ENCODE peak calls at places on chromosomes 12 and 14, in four cellular contexts. Z is naive thymus-derived CD4-positive, alpha-beta T cell; A is MM.1S; J is dorsolateral prefrontal cortex. Y is an unnamed sample.
A peak's percentile ranks its signal among the peaks of the same experiment; 100 is the strongest.

GRCh38 chr12:77941396-77941795 is 110.7 kb downstream of the NAV3 start:
- DNase-seq in Z (no peak), A (no peak), J (no peak), Y (no peak)

GRCh38 chr12:113818833-113819232 is 147.3 kb downstream of the RBM19 start:
- DNase-seq in Z (no peak), A (no peak), J (no peak), Y (no peak)

GRCh38 chr12:105234197-105234596 is 1.8 kb downstream of the APPL2 start:
- DNase-seq in Z (no peak), A (no peak), J (no peak), Y (no peak)

GRCh38 chr14:93619176-93619793 is 169.0 kb downstream of the PRIMA1 start:
- DNase-seq in Z (no peak), A (peak; percentile 33), J (peak; percentile 65), Y (no peak)

GRCh38 chr14:72154645-72155378 is 222.6 kb downstream of the RGS6 start:
- DNase-seq in Z (no peak), A (no peak), J (no peak), Y (no peak)

GRCh38 chr12:7645395-7646177 is 20.1 kb downstream of the APOBEC1 start:
- DNase-seq in Z (no peak), A (peak; percentile 37), J (peak; percentile 36), Y (no peak)

GRCh38 chr14:70064111-70064885 is 124.5 kb downstream of the SLC8A3 start:
- DNase-seq in Z (no peak), A (no peak), J (no peak), Y (no peak)

GRCh38 chr14:69629225-69630127 is 18.1 kb downstream of the SUSD6 start:
- DNase-seq in Z (no peak), A (peak; percentile 27), J (no peak), Y (no peak)

GRCh38 chr14:55221968-55222367 is 30.6 kb upstream of the DLGAP5 start:
- DNase-seq in Z (no peak), A (no peak), J (no peak), Y (no peak)

GRCh38 chr14:23285530-23286019 is 357 bp downstream of the HOMEZ start:
- DNase-seq in Z (peak; percentile 40), A (no peak), J (no peak), Y (no peak)

GRCh38 chr14:36227802-36228201 is 51.3 kb upstream of the PTCSC3 start:
- DNase-seq in Z (no peak), A (no peak), J (no peak), Y (no peak)

GRCh38 chr14:100384819-100385813 is 62.0 kb downstream of the SLC25A47 start:
- DNase-seq in Z (no peak), A (no peak), J (no peak), Y (no peak)

GRCh38 chr12:119153477-119154434 is 25.0 kb upstream of the HSPB8 start:
- DNase-seq in Z (no peak), A (peak; percentile 14), J (no peak), Y (no peak)

GRCh38 chr12:98418357-98419075 is 96.9 kb upstream of the TMPO start:
- DNase-seq in Z (no peak), A (no peak), J (no peak), Y (no peak)

GRCh38 chr12:48973992-48974673 is 2.6 kb upstream of the WNT10B start:
- DNase-seq in Z (no peak), A (no peak), J (no peak), Y (no peak)

GRCh38 chr14:100056964-100057817 is 8.0 kb upstream of the EVL start:
- DNase-seq in Z (peak; percentile 67), A (peak; percentile 22), J (no peak), Y (no peak)

GRCh38 chr14:53792909-53793308 is 163.7 kb downstream of the BMP4 start:
- DNase-seq in Z (no peak), A (no peak), J (no peak), Y (no peak)

GRCh38 chr14:44960146-44960545 is 1.6 kb downstream of the KLHL28 start:
- DNase-seq in Z (no peak), A (no peak), J (no peak), Y (no peak)

GRCh38 chr12:24997970-24998582 is 49.2 kb upstream of the BCAT1 start:
- DNase-seq in Z (no peak), A (peak; percentile 82), J (no peak), Y (no peak)

GRCh38 chr14:70780396-70781075 is 28.8 kb downstream of the MAP3K9 start:
- DNase-seq in Z (no peak), A (no peak), J (peak; percentile 58), Y (no peak)

GRCh38 chr12:14961466-14962155 is at the start of gene ARHGDIB:
- DNase-seq in Z (peak; percentile 98), A (peak; percentile 88), J (no peak), Y (no peak)

GRCh38 chr12:6090786-6091185 is 33.7 kb downstream of the VWF start:
- DNase-seq in Z (no peak), A (no peak), J (no peak), Y (no peak)

GRCh38 chr12:93025145-93026103 is 96.3 kb upstream of the EEA1 start:
- DNase-seq in Z (no peak), A (peak; percentile 74), J (no peak), Y (no peak)

GRCh38 chr12:10968765-10969456 is 17.8 kb downstream of the TAS2R50 start:
- DNase-seq in Z (no peak), A (no peak), J (no peak), Y (no peak)

GRCh38 chr12:68557011-68557715 is 53.5 kb upstream of the RAP1B start:
- DNase-seq in Z (no peak), A (no peak), J (no peak), Y (no peak)

GRCh38 chr12:3698218-3698974 is 54.5 kb downstream of the CRACR2A start:
- DNase-seq in Z (no peak), A (no peak), J (no peak), Y (no peak)

GRCh38 chr12:49946086-49946485 is 4.5 kb upstream of the AQP2 start:
- DNase-seq in Z (no peak), A (no peak), J (no peak), Y (no peak)

GRCh38 chr12:114902665-114903393 is 218.9 kb upstream of the TBX3 start:
- DNase-seq in Z (no peak), A (no peak), J (no peak), Y (no peak)

GRCh38 chr12:80422549-80422948 is 21.5 kb upstream of the PTPRQ start:
- DNase-seq in Z (no peak), A (no peak), J (no peak), Y (no peak)

GRCh38 chr12:48817957-48818830 is at the start of gene CACNB3:
- DNase-seq in Z (peak; percentile 83), A (peak; percentile 57), J (peak; percentile 51), Y (peak; percentile 74)

GRCh38 chr14:70885343-70886014 is 21.8 kb upstream of the PCNX1 start:
- DNase-seq in Z (no peak), A (no peak), J (no peak), Y (no peak)

GRCh38 chr12:98750511-98750910 is 105.4 kb downstream of the APAF1 start:
- DNase-seq in Z (no peak), A (no peak), J (peak; percentile 84), Y (peak; percentile 26)

GRCh38 chr14:30625533-30625932 is 3.4 kb downstream of the SCFD1 start:
- DNase-seq in Z (no peak), A (no peak), J (no peak), Y (no peak)

GRCh38 chr12:124005736-124006581 is 32.9 kb downstream of the ZNF664 start:
- DNase-seq in Z (no peak), A (peak; percentile 9), J (no peak), Y (no peak)

GRCh38 chr14:51547701-51548100 is 104.0 kb upstream of the FRMD6 start:
- DNase-seq in Z (no peak), A (no peak), J (no peak), Y (no peak)
- H3K27ac ChIP-seq in Z (no peak overlapping the region), A (no peak overlapping the region), J (no peak overlapping the region), Y (no peak overlapping the region)

GRCh38 chr12:47321436-47321835 is 241.7 kb upstream of the AMIGO2 start:
- DNase-seq in Z (no peak), A (no peak), J (no peak), Y (no peak)

GRCh38 chr12:47323802-47324201 is 244.0 kb upstream of the AMIGO2 start:
- DNase-seq in Z (no peak), A (no peak), J (no peak), Y (no peak)

GRCh38 chr12:47328831-47329545 is 249.2 kb upstream of the AMIGO2 start:
- DNase-seq in Z (no peak), A (no peak), J (no peak), Y (no peak)

GRCh38 chr12:47326190-47326589 is 246.4 kb upstream of the AMIGO2 start:
- DNase-seq in Z (no peak), A (no peak), J (no peak), Y (no peak)
- H3K27ac ChIP-seq in Z (no peak overlapping the region), A (no peak overlapping the region), J (no peak overlapping the region), Y (no peak overlapping the region)

GRCh38 chr14:89721330-89721729 is 233.2 kb downstream of the EFCAB11 start:
- DNase-seq in Z (no peak), A (no peak), J (no peak), Y (no peak)

GRCh38 chr14:89721991-89722390 is 232.5 kb downstream of the EFCAB11 start:
- DNase-seq in Z (no peak), A (no peak), J (no peak), Y (no peak)

GRCh38 chr14:89719371-89720075 is 235.0 kb downstream of the EFCAB11 start:
- DNase-seq in Z (no peak), A (peak; percentile 66), J (no peak), Y (no peak)

GRCh38 chr14:89720741-89721315 is 233.7 kb downstream of the EFCAB11 start:
- DNase-seq in Z (peak; percentile 82), A (peak; percentile 65), J (peak; percentile 14), Y (no peak)

DNA sequence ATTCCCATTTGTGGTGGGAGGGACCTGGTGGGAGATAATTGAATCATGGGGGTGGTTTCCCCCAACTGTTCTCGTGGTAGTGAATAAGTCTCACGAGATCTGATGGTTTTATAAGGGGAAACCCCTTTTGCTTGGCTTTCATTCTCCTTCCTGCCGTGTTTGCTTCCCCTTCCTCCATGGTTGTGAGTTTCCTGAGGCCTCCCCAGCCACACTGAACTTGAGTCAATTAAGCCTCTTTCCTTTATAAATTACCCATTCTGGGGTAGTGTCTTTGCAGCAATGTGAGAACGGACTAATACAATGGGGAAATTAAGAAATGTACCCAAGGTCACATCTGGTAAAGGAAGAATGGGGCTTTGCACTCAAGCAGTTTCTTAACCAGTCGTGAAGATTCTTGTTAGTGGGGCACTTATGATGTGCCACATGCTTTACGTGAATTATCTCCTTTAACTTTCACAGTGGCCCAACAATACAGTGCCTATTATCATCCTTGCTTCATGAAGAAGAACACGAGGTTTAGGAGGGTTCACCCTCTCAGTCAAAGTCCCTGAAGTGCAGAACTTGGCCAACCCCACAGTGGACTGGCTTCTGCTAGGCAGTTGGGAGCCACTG is 234.3 kb downstream of the EFCAB11 start:
- DNase-seq in Z (peak; percentile 21), A (no peak), J (no peak), Y (no peak)
- H3K27ac ChIP-seq in Z (peak overlapping the region; percentile 70), A (peak overlapping the region; percentile 69), J (peak overlapping the region; percentile 42), Y (no peak overlapping the region)

GRCh38 chr12:56307221-56307965 is 7.3 kb upstream of the CS start:
- DNase-seq in Z (no peak), A (no peak), J (no peak), Y (no peak)
- H3K27ac ChIP-seq in Z (no peak overlapping the region), A (no peak overlapping the region), J (no peak overlapping the region), Y (no peak overlapping the region)

GRCh38 chr12:121802843-121803698 is 738 bp upstream of the SETD1B start:
- DNase-seq in Z (peak; percentile 84), A (peak; percentile 84), J (peak; percentile 98), Y (peak; percentile 90)
- H3K27ac ChIP-seq in Z (peak overlapping the region; percentile 96), A (peak overlapping the region; percentile 99), J (peak overlapping the region; percentile 100), Y (peak overlapping the region; percentile 100)